ENCODE peak calls at places on chromosomes 16 and 17, in five cellular contexts. F is AG09309, E is stomach, O is endothelial cell, X is OCI-LY7. I is an unnamed sample.

GRCh38 chr17:60086822-60087591 is 8.3 kb upstream of the HEATR6 start:
- DNase-seq in F (no peak), E (no peak), O (no peak), X (no peak), I (no peak)

GRCh38 chr17:16492613-16493290 is 759 bp upstream of the LRRC75A start:
- DNase-seq in F (no peak), E (no peak), O (no peak), X (no peak), I (peak)

GRCh38 chr16:30637952-30638351 is 12.8 kb upstream of the PRR14 start:
- DNase-seq in F (no peak), E (no peak), O (no peak), X (peak), I (peak)

GRCh38 chr17:57296231-57296630 is 39.9 kb downstream of the MSI2 start:
- DNase-seq in F (no peak), E (no peak), O (no peak), X (no peak), I (no peak)

GRCh38 chr16:3734084-3734757 is 16.9 kb upstream of the TRAP1 start:
- DNase-seq in F (no peak), E (no peak), O (no peak), X (no peak), I (no peak)

GRCh38 chr16:8044796-8045195 is 545.5 kb downstream of the TMEM114 start:
- DNase-seq in F (no peak), E (no peak), O (no peak), X (no peak), I (no peak)

GRCh38 chr17:40517981-40518380 is 16.6 kb upstream of the TNS4 start:
- DNase-seq in F (no peak), E (no peak), O (no peak), X (no peak), I (no peak)

GRCh38 chr16:58018803-58019202 is 6.8 kb upstream of the MMP15 start:
- DNase-seq in F (no peak), E (no peak), O (no peak), X (no peak), I (no peak)

GRCh38 chr17:33864758-33865229 is 390.3 kb upstream of the CCL2 start:
- DNase-seq in F (no peak), E (no peak), O (no peak), X (no peak), I (no peak)

GRCh38 chr16:424033-424622 is 1.3 kb upstream of the RAB11FIP3 start:
- DNase-seq in F (peak), E (peak), O (no peak), X (no peak), I (no peak)

GRCh38 chr17:3984719-3985444 is 20.6 kb upstream of the ATP2A3 start:
- DNase-seq in F (no peak), E (no peak), O (no peak), X (no peak), I (no peak)

GRCh38 chr16:58337090-58337444 is 42.2 kb upstream of the PRSS54 start:
- DNase-seq in F (no peak), E (no peak), O (no peak), X (peak), I (no peak)

GRCh38 chr17:75430159-75430748 is 24.8 kb upstream of the GRB2 start:
- DNase-seq in F (no peak), E (no peak), O (no peak), X (no peak), I (no peak)

GRCh38 chr17:61179316-61179715 is 220.3 kb upstream of the TBX2 start:
- DNase-seq in F (no peak), E (no peak), O (no peak), X (no peak), I (no peak)

GRCh38 chr17:19409509-19409908 is 1.5 kb upstream of the RNF112 start:
- DNase-seq in F (no peak), E (no peak), O (no peak), X (no peak), I (no peak)

GRCh38 chr17:19411641-19412040 is 609 bp downstream of the RNF112 start:
- DNase-seq in F (no peak), E (no peak), O (no peak), X (no peak), I (no peak)

GRCh38 chr17:19410101-19410500 is 931 bp upstream of the RNF112 start:
- DNase-seq in F (no peak), E (no peak), O (no peak), X (no peak), I (no peak)

GRCh38 chr17:19412510-19412909 is 1.5 kb downstream of the RNF112 start:
- DNase-seq in F (no peak), E (no peak), O (no peak), X (no peak), I (no peak)

DNA sequence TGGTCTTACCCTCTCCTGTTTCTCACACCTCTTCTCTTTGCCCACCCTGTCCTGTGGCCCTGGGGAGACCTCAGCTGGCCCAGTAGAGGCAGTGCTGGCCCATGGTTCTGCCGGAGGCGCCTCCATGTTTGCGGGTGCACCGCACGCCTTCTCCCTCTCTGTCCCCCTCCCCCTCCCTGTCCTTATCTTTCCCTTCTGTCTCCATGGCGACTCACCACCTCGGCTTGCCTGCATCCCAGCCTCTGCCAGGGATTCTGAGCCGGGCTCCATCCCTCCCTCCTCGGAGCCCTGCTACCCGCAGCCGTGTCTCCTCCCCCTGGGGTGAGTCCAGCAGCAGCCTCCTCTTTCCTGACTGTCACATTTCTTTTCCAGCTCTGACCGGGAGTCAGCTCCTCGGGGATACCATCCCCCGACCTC is at the start of gene RNF112:
- DNase-seq in F (no peak), E (no peak), O (no peak), X (no peak), I (no peak)
- TF ChIP-seq CTCF in F (no peak), E (no peak), O (no peak), X (no peak), I (no peak)

DNA sequence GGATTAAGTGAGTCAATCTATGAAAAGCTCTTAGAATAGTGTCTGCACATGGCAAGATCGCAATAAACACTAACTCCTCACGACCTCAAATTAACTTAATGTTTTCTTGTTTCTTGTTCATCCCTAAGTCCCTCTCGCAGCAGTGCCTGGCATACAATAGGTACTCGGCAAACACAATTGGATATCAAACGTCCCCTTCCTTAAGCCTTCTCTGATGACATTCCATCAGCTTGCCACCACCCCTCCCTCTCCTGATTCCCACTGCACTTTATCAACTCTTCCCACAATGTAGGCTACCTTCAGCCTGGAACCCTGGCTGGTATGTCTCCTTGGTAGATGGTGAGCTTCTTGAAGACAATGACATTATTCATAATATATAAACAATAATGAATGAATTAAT is 33.3 kb downstream of the CCDC42 start:
- DNase-seq in F (no peak), E (no peak), O (no peak), X (no peak), I (no peak)
- TF ChIP-seq CTCF in F (no peak), E (no peak), O (no peak), X (no peak), I (no peak)

GRCh38 chr17:76792348-76792747 is 54.4 kb downstream of the MFSD11 start:
- DNase-seq in F (no peak), E (no peak), O (no peak), X (no peak), I (no peak)

GRCh38 chr17:76797441-76797840 is 59.5 kb downstream of the MFSD11 start:
- DNase-seq in F (no peak), E (no peak), O (no peak), X (no peak), I (no peak)

GRCh38 chr17:76793775-76794174 is 55.9 kb downstream of the MFSD11 start:
- DNase-seq in F (no peak), E (no peak), O (peak), X (peak), I (peak)

GRCh38 chr17:76791053-76791980 is 53.4 kb downstream of the MFSD11 start:
- DNase-seq in F (no peak), E (peak), O (no peak), X (peak), I (peak)

DNA sequence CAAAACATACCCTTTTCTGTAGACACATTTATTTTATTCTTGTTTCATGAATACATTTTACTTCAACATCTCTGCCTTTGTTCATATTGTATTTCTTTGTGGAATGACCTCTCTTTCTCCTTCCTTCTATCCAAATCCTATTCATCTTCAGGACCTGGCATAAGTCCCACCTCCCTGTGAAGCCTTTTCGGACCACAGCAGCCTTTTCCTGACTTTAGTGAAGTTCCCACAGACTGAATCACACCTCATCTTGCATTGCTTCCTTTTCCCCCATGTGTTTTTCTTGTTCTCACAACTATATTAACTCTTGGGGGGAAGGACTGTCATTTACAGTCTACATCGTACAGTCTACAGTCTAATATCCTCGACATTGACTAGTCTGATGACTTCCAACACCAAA is 58.2 kb downstream of the MFSD11 start:
- DNase-seq in F (no peak), E (no peak), O (no peak), X (no peak), I (no peak)
- TF ChIP-seq CTCF in F (no peak), E (no peak), O (no peak), X (no peak), I (no peak)

DNA sequence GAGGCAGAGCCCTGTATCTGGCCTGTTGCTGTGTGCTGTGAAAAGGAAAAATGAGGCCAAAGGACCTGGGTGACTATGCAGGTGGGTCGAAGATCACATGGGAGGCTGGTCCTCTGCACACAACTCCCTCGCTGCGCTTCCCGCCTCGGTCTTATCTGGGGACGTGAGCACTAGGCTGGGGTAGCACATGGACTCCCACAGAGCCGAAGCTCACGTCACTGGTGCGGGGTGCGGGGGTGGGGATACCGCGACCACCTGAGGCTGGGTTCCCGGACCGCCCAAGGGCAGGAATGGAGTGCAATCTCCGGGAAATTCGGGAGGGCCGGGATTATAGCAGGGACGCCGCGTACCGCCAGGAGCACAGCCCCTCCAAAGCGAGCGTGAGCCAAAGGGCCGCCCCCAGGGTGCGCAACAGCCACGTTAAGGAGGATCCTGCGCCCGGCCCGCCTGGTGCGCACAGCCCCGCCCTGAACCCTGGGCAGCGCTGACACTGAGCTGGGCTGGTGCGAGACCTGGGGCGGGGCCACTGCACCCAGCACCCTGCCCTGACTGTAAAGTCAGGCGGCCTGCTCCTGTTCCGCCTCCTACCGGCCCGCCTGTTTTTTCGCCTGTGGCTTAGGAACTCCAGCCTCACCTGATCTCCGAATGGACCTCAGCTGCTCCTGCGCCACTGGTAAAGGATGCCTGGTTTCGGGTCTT is 4.8 kb downstream of the MT1A start:
- DNase-seq in F (no peak), E (peak), O (no peak), X (no peak), I (peak)
- TF ChIP-seq CTCF in F (peak), E (no peak), O (no peak), X (no peak), I (peak)

DNA sequence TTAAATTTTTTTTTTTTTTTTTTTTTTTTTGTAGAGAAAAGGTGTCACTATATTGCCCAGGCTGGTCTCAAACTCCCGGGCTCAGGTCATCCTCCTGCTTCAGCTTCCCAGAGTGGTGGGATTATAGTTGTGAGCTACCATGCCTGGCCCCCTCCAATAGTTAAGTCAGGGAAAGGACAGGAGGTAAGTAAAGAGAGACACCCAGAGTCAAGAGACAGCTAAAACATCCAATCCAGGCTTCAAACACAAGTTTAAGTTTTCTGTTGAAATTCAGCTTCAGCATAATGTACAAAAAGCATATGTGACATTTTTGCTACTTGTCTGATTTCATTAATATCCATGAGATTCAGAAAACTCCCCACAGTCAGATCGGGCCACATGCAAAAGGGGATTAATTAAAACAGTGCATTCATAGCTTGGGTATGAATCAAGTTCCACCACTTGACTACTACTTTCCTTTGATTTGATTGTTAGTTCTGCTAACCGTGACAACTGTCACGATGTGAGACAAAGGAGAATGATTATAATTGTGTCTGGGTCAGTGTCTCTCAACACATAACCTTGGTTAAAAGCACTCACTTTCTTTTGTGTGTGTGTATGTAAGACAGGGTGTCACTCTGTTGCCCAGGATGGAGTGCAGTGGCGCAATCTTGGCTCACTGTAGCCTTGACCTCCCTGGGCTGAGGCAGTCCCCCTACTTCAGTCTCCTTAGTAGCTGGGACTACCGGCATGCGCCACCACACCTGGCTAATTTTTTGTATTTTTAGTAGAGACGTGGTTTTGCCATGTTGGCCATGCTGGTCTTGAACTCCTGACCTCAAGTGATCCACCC is 184.9 kb downstream of the PARN start:
- DNase-seq in F (no peak), E (no peak), O (no peak), X (peak), I (no peak)
- TF ChIP-seq CTCF in F (no peak), E (no peak), O (no peak), X (peak), I (no peak)

I was measured in activated CD8-positive, alpha-beta T cell treated with anti-CD3 and anti-CD28 coated beads for 36 hours.